ENCODE peak calls at places on chromosomes 6 and 20, in five cellular contexts. I is H9, Q is neuronal stem cell, D is trophoblast cell, R is H1. W is an unnamed sample.

GRCh38 chr6:139230421-139230840 is 61.4 kb downstream of the TXLNB start:
- DNase-seq in I (no peak), Q (peak), D (no peak), R (no peak), W (peak)

GRCh38 chr6:31821301-31822037 is 6.1 kb upstream of the HSPA1B start:
- DNase-seq in I (peak), Q (peak), D (peak), R (no peak), W (no peak)

GRCh38 chr20:12023169-12023795 is 105.6 kb downstream of the BTBD3 start:
- DNase-seq in I (no peak), Q (no peak), D (no peak), R (no peak), W (no peak)

GRCh38 chr6:163893609-163894189 is 479.2 kb downstream of the QKI start:
- DNase-seq in I (no peak), Q (no peak), D (no peak), R (no peak), W (no peak)

GRCh38 chr6:41584668-41585205 is 38.6 kb downstream of the FOXP4 start:
- DNase-seq in I (peak), Q (no peak), D (peak), R (no peak), W (no peak)

GRCh38 chr6:90294614-90294988 is 2.0 kb downstream of the BACH2 start:
- DNase-seq in I (peak), Q (no peak), D (no peak), R (no peak), W (peak)

GRCh38 chr6:97113170-97113569 is 169.8 kb downstream of the MMS22L start:
- DNase-seq in I (no peak), Q (no peak), D (no peak), R (no peak), W (no peak)

GRCh38 chr6:134288538-134289203 is 29.2 kb downstream of the SGK1 start:
- DNase-seq in I (no peak), Q (no peak), D (peak), R (no peak), W (peak)

GRCh38 chr20:15942130-15942529 is 631.1 kb downstream of the KIF16B start:
- DNase-seq in I (no peak), Q (no peak), D (no peak), R (no peak), W (no peak)

GRCh38 chr20:8662433-8662954 is 406.4 kb upstream of the PLCB4 start:
- DNase-seq in I (no peak), Q (no peak), D (no peak), R (no peak), W (no peak)

GRCh38 chr6:37243816-37244370 is 13.7 kb upstream of the TBC1D22B start:
- DNase-seq in I (no peak), Q (no peak), D (no peak), R (no peak), W (no peak)

GRCh38 chr6:163226836-163227485 is 187.6 kb upstream of the QKI start:
- DNase-seq in I (no peak), Q (no peak), D (peak), R (no peak), W (no peak)

GRCh38 chr20:55160996-55161395 is 685.6 kb downstream of the DOK5 start:
- DNase-seq in I (no peak), Q (no peak), D (no peak), R (no peak), W (no peak)

GRCh38 chr20:53658973-53659372 is 65.3 kb upstream of the ZNF217 start:
- DNase-seq in I (no peak), Q (no peak), D (peak), R (no peak), W (no peak)

GRCh38 chr6:167839343-167839742 is 12.6 kb downstream of the AFDN start:
- DNase-seq in I (no peak), Q (no peak), D (no peak), R (no peak), W (no peak)
- H3K27ac ChIP-seq in I (no peak), Q (no peak), D (no peak), R (no peak), W (no peak)

GRCh38 chr20:63500151-63500901 is 1.4 kb upstream of the EEF1A2 start:
- DNase-seq in I (peak), Q (no peak), D (no peak), R (no peak), W (no peak)
- H2BK12ac ChIP-seq in I (no peak), Q (no peak), D (no peak), R (no peak), W (no peak)

DNA sequence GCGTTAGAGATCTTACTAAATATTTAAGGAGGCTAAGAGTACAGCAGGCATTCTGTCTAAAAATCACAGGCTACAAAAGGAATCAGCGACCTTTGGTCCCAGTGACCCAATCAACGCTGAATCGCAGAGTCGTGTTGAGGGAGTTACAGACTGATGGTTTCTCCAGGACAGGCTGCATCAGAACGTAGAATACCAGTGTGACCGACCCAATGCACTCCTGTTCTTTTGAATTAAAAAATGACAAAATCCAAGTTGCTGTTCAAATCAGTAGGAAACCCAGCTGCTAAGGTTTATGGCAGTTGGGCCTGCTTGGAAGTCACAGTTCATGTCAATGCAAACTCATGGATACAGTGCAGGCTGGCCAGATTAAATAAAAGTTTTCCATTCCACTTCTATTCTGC is 155.8 kb upstream of the AFDN start:
- DNase-seq in I (no peak), Q (no peak), D (no peak), R (no peak), W (no peak)
- H3K27ac ChIP-seq in I (no peak), Q (no peak), D (peak), R (no peak), W (no peak)

DNA sequence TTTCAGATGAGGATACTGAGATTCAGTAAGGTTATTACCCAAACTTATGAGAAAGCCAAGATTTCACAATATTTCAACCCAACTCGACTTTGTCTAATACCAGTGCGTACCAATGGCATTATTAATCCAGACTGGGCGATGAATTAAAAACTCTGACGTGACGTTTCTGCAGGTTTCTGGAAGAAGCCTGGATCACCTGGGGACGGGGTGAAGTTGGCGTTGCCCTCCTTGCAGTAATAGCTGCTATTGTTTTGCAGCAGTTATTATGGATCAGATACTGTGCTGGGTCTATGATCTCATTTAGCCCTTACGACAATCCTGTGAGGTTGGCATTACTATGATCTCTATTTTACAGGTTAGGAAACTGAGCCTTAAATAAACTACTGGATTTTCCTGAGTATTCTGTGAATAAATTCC is 569 bp upstream of the CDC5L start:
- DNase-seq in I (no peak), Q (no peak), D (peak), R (no peak), W (no peak)
- H2BK12ac ChIP-seq in I (no peak), Q (no peak), D (no peak), R (peak), W (no peak)

DNA sequence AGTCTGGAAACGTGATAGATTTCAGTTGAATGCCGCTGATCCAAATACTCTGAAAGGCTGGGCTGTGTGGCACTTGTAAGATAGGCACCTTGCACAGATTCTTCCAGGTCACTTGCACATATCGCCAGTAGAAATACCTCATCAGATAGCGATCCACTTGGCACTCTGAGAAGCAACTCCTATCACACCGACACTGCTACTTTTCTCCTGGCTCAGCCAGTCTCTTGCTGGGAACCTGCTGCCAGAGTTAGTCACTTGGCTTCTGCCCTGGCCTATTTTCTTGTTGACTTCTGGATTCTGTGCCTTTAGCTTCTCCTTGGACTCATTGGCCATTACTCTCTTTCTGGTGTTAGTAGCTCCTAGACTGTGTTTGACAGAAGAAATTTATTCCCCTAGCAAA is 66.6 kb downstream of the UTRN start:
- DNase-seq in I (no peak), Q (no peak), D (no peak), R (no peak), W (no peak)
- H3K27ac ChIP-seq in I (no peak), Q (no peak), D (no peak), R (no peak), W (no peak)

DNA sequence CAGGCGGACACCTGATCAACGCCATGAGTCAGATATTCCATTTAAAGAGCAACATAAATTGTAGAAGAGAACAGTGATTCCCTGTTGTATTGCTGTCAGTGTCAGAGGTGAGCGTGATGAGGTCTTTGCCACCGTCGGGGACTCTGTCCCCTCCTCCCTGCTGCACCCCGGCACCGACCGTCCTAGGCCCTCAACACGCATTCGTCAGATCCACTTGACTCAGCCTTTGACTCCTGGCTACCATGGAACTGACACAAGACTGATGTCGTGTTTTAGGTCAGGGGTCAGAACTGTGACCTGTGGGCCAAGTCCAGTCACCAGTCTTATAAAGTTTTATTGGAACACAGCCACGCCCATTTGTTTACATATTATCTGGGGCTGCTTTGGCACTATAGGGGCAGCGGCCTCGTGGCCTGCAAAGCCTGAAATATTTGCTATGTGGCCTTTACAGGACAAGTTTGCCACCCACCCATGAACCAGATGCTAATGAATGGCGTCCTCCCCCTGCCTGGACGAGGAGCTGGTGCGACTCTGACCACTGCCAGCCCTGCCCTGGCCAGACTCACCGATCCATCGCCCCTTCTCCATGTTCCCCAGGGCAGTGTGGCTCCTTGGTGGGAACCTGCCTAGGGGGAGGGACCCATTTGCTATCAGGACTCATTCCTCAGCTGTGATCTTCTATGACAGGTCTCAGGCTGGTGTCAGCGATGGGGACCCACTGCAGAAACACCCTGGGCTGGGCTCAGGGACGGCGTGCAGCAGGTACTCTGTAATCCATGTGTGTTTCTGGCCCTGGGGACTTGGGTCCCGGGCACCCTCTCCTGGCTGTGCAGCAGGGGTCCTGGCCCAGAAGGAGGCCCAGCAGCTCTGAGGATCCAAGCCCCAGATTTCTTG is 37.5 kb upstream of the PHACTR3 start:
- DNase-seq in I (no peak), Q (no peak), D (no peak), R (no peak), W (no peak)
- H2BK12ac ChIP-seq in I (no peak), Q (no peak), D (no peak), R (no peak), W (no peak)

GRCh38 chr20:44145131-44145770 is 41.7 kb downstream of the JPH2 start:
- DNase-seq in I (no peak), Q (no peak), D (no peak), R (no peak), W (no peak)
- H3K27ac ChIP-seq in I (no peak), Q (no peak), D (no peak), R (no peak), W (no peak)

GRCh38 chr20:50819344-50819743 is 24.5 kb downstream of the BCAS4 start:
- DNase-seq in I (no peak), Q (no peak), D (no peak), R (no peak), W (no peak)
- H2BK12ac ChIP-seq in I (peak), Q (no peak), D (no peak), R (no peak), W (no peak)

GRCh38 chr6:16108419-16108818 is 20.5 kb upstream of the MYLIP start:
- DNase-seq in I (no peak), Q (no peak), D (no peak), R (no peak), W (peak)

GRCh38 chr6:16109659-16110300 is 19.1 kb upstream of the MYLIP start:
- DNase-seq in I (no peak), Q (no peak), D (no peak), R (no peak), W (peak)

GRCh38 chr6:16106991-16107787 is 21.7 kb upstream of the MYLIP start:
- DNase-seq in I (no peak), Q (no peak), D (no peak), R (no peak), W (no peak)

GRCh38 chr6:16105874-16106273 is 23.0 kb upstream of the MYLIP start:
- DNase-seq in I (no peak), Q (no peak), D (no peak), R (no peak), W (peak)

DNA sequence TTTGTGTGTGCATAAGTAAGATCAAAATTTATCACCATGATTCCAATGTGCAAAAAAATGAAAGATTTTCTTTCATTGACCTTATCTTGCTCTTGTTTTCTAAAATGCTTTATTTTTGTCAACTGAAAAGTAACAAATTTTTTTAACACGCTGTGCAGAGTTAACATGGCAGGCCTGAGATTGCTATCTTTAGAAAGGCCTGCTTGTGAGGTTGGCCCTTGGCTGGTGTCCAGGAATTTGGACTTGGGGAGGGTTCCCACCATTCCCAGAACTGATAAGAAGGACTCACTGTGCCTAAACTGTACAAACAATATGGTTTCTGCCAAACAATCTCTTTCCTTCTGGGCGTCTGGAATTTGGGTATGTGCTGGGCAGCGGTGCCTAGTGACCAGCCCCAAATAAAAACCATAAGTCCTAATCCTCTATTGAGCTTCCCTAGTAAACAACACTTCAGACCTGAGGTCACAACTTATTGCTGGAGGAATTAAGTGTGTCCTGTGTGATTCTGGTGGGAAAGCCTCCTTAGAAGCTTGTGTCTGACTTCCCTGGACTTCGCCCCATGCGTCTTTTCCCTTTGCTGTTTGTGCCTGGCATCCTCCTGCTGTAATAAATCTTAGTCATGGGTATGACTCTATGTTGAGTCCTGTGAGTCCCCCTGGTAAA is 19.8 kb upstream of the MYLIP start:
- DNase-seq in I (no peak), Q (no peak), D (no peak), R (no peak), W (peak)
- H3K27ac ChIP-seq in I (no peak), Q (no peak), D (no peak), R (no peak), W (no peak)

W was measured in mesenchymal stem cell.